ENCODE peak calls at places on chromosomes 5 and 9, in ten cellular contexts. L is RWPE1; M is H9; J is CD4-positive, CD25-positive, alpha-beta regulatory T cell; R is SJSA1; I is SJCRH30; T is tibial artery; S is astrocyte; Z is A673; C is right atrium auricular region. N is an unnamed sample.

GRCh38 chr5:58255970-58256369 is 203.9 kb downstream of the PLK2 start:
- DNase-seq in L (no peak), M (no peak), J (no peak), R (no peak), I (no peak), T (no peak), S (no peak), Z (no peak), C (no peak), N (no peak)

GRCh38 chr5:166338801-166339200 is 1952.6 kb upstream of the WWC1 start:
- DNase-seq in L (peak; percentile 18), M (no peak), J (no peak), R (no peak), I (no peak), T (no peak), S (peak; percentile 9), Z (no peak), C (no peak), N (peak; percentile 26)

GRCh38 chr9:36450110-36450732 is 50.2 kb upstream of the RNF38 start:
- DNase-seq in L (peak; percentile 48), M (no peak), J (peak; percentile 44), R (no peak), I (peak; percentile 55), T (no peak), S (no peak), Z (peak; percentile 79), C (no peak), N (no peak)

GRCh38 chr9:72665421-72665820 is 144.0 kb downstream of the TMC1 start:
- DNase-seq in L (peak; percentile 74), M (no peak), J (no peak), R (no peak), I (no peak), T (no peak), S (peak; percentile 85), Z (no peak), C (no peak), N (peak; percentile 68)

GRCh38 chr5:32462618-32463017 is 18.1 kb upstream of the ZFR start:
- DNase-seq in L (peak; percentile 53), M (no peak), J (peak; percentile 17), R (no peak), I (no peak), T (no peak), S (peak; percentile 65), Z (peak; percentile 14), C (no peak), N (peak; percentile 35)

GRCh38 chr9:109779711-109780452 is at the start of gene PALM2AKAP2:
- DNase-seq in L (peak; percentile 82), M (peak; percentile 68), J (no peak), R (peak; percentile 75), I (peak; percentile 85), T (peak; percentile 84), S (peak; percentile 54), Z (peak; percentile 65), C (no peak), N (no peak)

GRCh38 chr5:99945706-99946442 is 589.3 kb upstream of the FAM174A start:
- DNase-seq in L (no peak), M (no peak), J (no peak), R (no peak), I (no peak), T (no peak), S (no peak), Z (no peak), C (no peak), N (no peak)

GRCh38 chr5:139481580-139482049 is 943 bp downstream of the STING1 start:
- DNase-seq in L (peak; percentile 66), M (no peak), J (peak; percentile 36), R (no peak), I (peak; percentile 60), T (peak; percentile 73), S (no peak), Z (peak; percentile 50), C (no peak), N (peak; percentile 80)

GRCh38 chr5:90434116-90434714 is 24.7 kb upstream of the CETN3 start:
- DNase-seq in L (peak; percentile 11), M (peak; percentile 71), J (peak; percentile 54), R (no peak), I (peak; percentile 73), T (no peak), S (peak; percentile 19), Z (peak; percentile 67), C (no peak), N (peak; percentile 17)

GRCh38 chr5:1791176-1791575 is 8.5 kb downstream of the MRPL36 start:
- DNase-seq in L (no peak), M (no peak), J (no peak), R (no peak), I (no peak), T (no peak), S (no peak), Z (no peak), C (no peak), N (no peak)

GRCh38 chr5:159091051-159091450 is 8.7 kb downstream of the EBF1 start:
- DNase-seq in L (no peak), M (no peak), J (no peak), R (no peak), I (peak; percentile 62), T (no peak), S (no peak), Z (no peak), C (no peak), N (no peak)

GRCh38 chr5:34606101-34606500 is 50.0 kb upstream of the RAI14 start:
- DNase-seq in L (no peak), M (no peak), J (no peak), R (no peak), I (no peak), T (no peak), S (no peak), Z (no peak), C (no peak), N (no peak)

GRCh38 chr5:32274548-32275420 is 38.0 kb downstream of the MTMR12 start:
- DNase-seq in L (no peak), M (no peak), J (no peak), R (no peak), I (no peak), T (no peak), S (no peak), Z (no peak), C (no peak), N (no peak)

GRCh38 chr5:68334550-68334880 is 119.0 kb downstream of the PIK3R1 start:
- DNase-seq in L (no peak), M (no peak), J (no peak), R (no peak), I (no peak), T (no peak), S (no peak), Z (no peak), C (no peak), N (no peak)

GRCh38 chr5:25006734-25007133 is 362.0 kb upstream of the CDH10 start:
- DNase-seq in L (no peak), M (no peak), J (no peak), R (no peak), I (peak; percentile 15), T (no peak), S (peak; percentile 64), Z (peak; percentile 69), C (no peak), N (peak; percentile 13)

GRCh38 chr9:101639301-101639700 is 44.5 kb upstream of the PPP3R2 start:
- DNase-seq in L (no peak), M (no peak), J (no peak), R (no peak), I (no peak), T (no peak), S (no peak), Z (no peak), C (no peak), N (no peak)

DNA sequence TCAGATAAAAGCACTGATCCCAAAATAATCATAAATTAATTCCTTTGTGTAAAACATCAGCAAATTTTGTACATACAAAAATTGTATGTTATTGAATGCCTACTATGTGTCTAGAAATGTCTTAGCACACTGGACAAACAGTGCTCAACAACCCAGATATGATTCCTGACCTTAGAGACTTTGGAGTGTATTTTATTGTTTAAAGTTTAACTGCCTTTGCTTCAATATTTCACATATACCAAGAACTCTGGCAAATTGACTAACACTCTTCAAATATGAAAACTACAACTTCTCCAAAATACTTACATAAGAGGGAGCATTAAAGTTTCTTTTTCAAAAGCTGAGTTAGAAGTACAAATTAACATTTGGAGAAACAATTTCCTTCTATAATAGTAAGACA is 231.9 kb downstream of the MLLT3 start:
- DNase-seq in L (no peak), M (no peak), J (no peak), R (no peak), I (no peak), T (no peak), S (no peak), Z (no peak), C (no peak), N (no peak)
- H3K27ac ChIP-seq in L (no peak overlapping the region), M (no peak overlapping the region), J (no peak overlapping the region), R (no peak overlapping the region), I (no peak overlapping the region), T (no peak overlapping the region), S (no peak overlapping the region), Z (no peak overlapping the region), C (no peak overlapping the region), N (no peak overlapping the region)

GRCh38 chr5:175216991-175217390 is 227.0 kb downstream of the DRD1 start:
- DNase-seq in L (no peak), M (no peak), J (no peak), R (peak; percentile 63), I (no peak), T (peak; percentile 87), S (peak; percentile 82), Z (no peak), C (peak; percentile 65), N (no peak)
- H3K27ac ChIP-seq in L (peak overlapping the region; percentile 22), M (no peak overlapping the region), J (no peak overlapping the region), R (peak overlapping the region; percentile 27), I (no peak overlapping the region), T (peak overlapping the region; percentile 69), S (peak overlapping the region; percentile 48), Z (no peak overlapping the region), C (no peak overlapping the region), N (no peak overlapping the region)

DNA sequence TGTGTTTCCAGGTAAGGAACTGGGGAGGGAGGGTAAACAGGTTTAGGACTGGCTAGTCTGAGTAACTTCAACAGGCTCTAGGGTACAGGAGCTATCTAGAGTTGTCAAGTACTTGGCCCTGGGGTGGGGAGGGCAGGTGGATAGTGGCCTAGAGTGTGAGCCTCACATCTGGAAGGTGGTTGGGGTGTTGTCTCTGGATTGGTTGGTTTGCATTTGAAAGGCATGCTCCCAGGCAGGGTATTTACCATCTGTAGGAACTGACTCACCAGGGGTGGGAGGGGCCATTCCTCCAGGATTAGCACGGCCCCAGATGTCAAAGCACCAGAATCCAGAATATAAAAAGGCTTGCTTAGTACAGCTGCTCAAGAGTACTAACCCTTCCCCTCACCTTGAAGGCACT is 193.3 kb downstream of the NTRK2 start:
- DNase-seq in L (peak; percentile 89), M (peak; percentile 90), J (no peak), R (no peak), I (no peak), T (peak; percentile 70), S (peak; percentile 54), Z (peak; percentile 32), C (no peak), N (peak; percentile 78)
- H3K27ac ChIP-seq in L (peak overlapping the region; percentile 67), M (no peak overlapping the region), J (no peak overlapping the region), R (no peak overlapping the region), I (no peak overlapping the region), T (no peak overlapping the region), S (no peak overlapping the region), Z (no peak overlapping the region), C (no peak overlapping the region), N (no peak overlapping the region)

GRCh38 chr5:7894439-7894838 is 25.5 kb downstream of the MTRR start:
- DNase-seq in L (no peak), M (no peak), J (no peak), R (no peak), I (no peak), T (no peak), S (no peak), Z (no peak), C (no peak), N (no peak)
- H3K27ac ChIP-seq in L (no peak overlapping the region), M (no peak overlapping the region), J (no peak overlapping the region), R (no peak overlapping the region), I (no peak overlapping the region), T (no peak overlapping the region), S (no peak overlapping the region), Z (no peak overlapping the region), C (no peak overlapping the region), N (no peak overlapping the region)